ENCODE peak calls at places on chromosomes 5 and 9, in seven cellular contexts. E is NCI-H146; R is AG09309; M is stimulated activated CD4-positive, alpha-beta T cell treated with anti-CD3 and anti-CD28 coated beads, TNF-alpha, amount 100 ng/mL, for 4 hours; C is NCI-H1930; F is stimulated activated naive CD8-positive, alpha-beta T cell treated with anti-CD3 and anti-CD28 coated beads, Interleukin-15, Interleukin-2, amounts not matched to agents 100 U/mL and 50 U/mL, for 24 hours; I is RPMI7951. J is an unnamed sample.

GRCh38 chr5:23089316-23089715 is 236.2 kb upstream of the CDH12 start:
- DNase-seq in C (no peak), E (no peak), I (no peak), R (no peak), F (no peak), M (no peak), J (no peak)

GRCh38 chr9:21836437-21837161 is 34.2 kb downstream of the MTAP start:
- DNase-seq in M (no peak), R (peak; percentile 98), F (no peak), C (no peak), E (peak; percentile 19), I (peak; percentile 99), J (no peak)

GRCh38 chr5:40447438-40447837 is 232.3 kb upstream of the PTGER4 start:
- DNase-seq in M (no peak), E (no peak), R (no peak), F (no peak), C (no peak), I (no peak), J (no peak)

GRCh38 chr9:121725008-121725795 is 73.8 kb downstream of the DAB2IP start:
- DNase-seq in C (no peak), F (no peak), I (peak; percentile 94), R (peak; percentile 98), E (peak; percentile 44), M (no peak), J (no peak)

GRCh38 chr9:63816742-63817621 is 1468.0 kb downstream of the FOXD4L5 start:
- DNase-seq in F (peak; percentile 81), M (peak; percentile 41), E (no peak), I (peak; percentile 78), R (peak; percentile 25), C (no peak), J (peak; percentile 94)

GRCh38 chr5:76652809-76653414 is 29.7 kb upstream of the F2RL2 start:
- DNase-seq in R (no peak), C (no peak), F (no peak), I (no peak), E (no peak), M (no peak), J (no peak)

GRCh38 chr5:80884851-80885697 is 75.1 kb upstream of the RASGRF2 start:
- DNase-seq in F (no peak), I (peak; percentile 4), M (no peak), E (no peak), C (no peak), R (no peak), J (no peak)

GRCh38 chr5:154367101-154367500 is 78.7 kb upstream of the SAP30L start:
- DNase-seq in R (no peak), I (peak; percentile 31), E (no peak), F (no peak), C (no peak), M (no peak), J (no peak)

GRCh38 chr9:69036799-69037198 is 1.2 kb downstream of the FXN start:
- DNase-seq in M (no peak), E (no peak), I (no peak), C (no peak), R (no peak), F (no peak), J (no peak)

GRCh38 chr9:135023389-135023788 is 64.1 kb upstream of the OLFM1 start:
- DNase-seq in F (no peak), M (no peak), R (no peak), E (no peak), I (peak; percentile 95), C (no peak), J (no peak)

GRCh38 chr9:110340306-110340705 is 2.6 kb upstream of the TXNDC8 start:
- DNase-seq in R (no peak), F (no peak), I (peak; percentile 59), C (no peak), M (no peak), E (no peak), J (no peak)